ENCODE peak calls at places on chromosomes 13 and 19, in ten cellular contexts. W is heart left ventricle, Y is HCT116, G is A549, T is breast epithelium, K is uterus, N is lung, V is foreskin keratinocyte, C is brain microvascular endothelial cell, I is tibial artery. B is an unnamed sample.

GRCh38 chr19:33064778-33065550 is at the start of gene RHPN2:
- DNase-seq in W (peak), Y (peak), G (peak), T (peak), K (peak), N (peak), V (no peak), C (no peak), I (no peak), B (peak)

GRCh38 chr13:29435125-29435911 is 160.2 kb downstream of the SLC7A1 start:
- DNase-seq in W (no peak), Y (no peak), G (no peak), T (no peak), K (peak), N (no peak), V (no peak), C (peak), I (no peak), B (no peak)

GRCh38 chr19:32816555-32817099 is 52.9 kb downstream of the SLC7A9 start:
- DNase-seq in W (no peak), Y (no peak), G (no peak), T (no peak), K (no peak), N (no peak), V (no peak), C (no peak), I (no peak), B (no peak)

GRCh38 chr13:97881556-97881955 is 71.9 kb upstream of the IPO5 start:
- DNase-seq in W (no peak), Y (no peak), G (no peak), T (no peak), K (no peak), N (no peak), V (no peak), C (no peak), I (no peak), B (no peak)

GRCh38 chr13:29907670-29908069 is 57.3 kb upstream of the UBL3 start:
- DNase-seq in W (no peak), Y (no peak), G (no peak), T (no peak), K (no peak), N (no peak), V (no peak), C (no peak), I (no peak), B (no peak)

GRCh38 chr19:46471778-46472543 is 598 bp upstream of the PNMA8A start:
- DNase-seq in W (no peak), Y (no peak), G (no peak), T (no peak), K (no peak), N (no peak), V (no peak), C (no peak), I (peak), B (no peak)

GRCh38 chr13:87810391-87810801 is 139.2 kb downstream of the SLITRK5 start:
- DNase-seq in W (no peak), Y (no peak), G (peak), T (no peak), K (no peak), N (no peak), V (peak), C (no peak), I (no peak), B (no peak)

GRCh38 chr19:23560051-23560450 is 127.0 kb downstream of the ZNF675 start:
- DNase-seq in W (no peak), Y (no peak), G (no peak), T (no peak), K (no peak), N (no peak), V (no peak), C (no peak), I (no peak), B (no peak)

GRCh38 chr13:51681037-51681678 is 96.9 kb downstream of the WDFY2 start:
- DNase-seq in W (no peak), Y (no peak), G (no peak), T (no peak), K (no peak), N (no peak), V (peak), C (peak), I (no peak), B (no peak)

GRCh38 chr19:17331254-17331558 is 3.4 kb downstream of the ANO8 start:
- DNase-seq in W (no peak), Y (no peak), G (no peak), T (no peak), K (no peak), N (no peak), V (no peak), C (no peak), I (no peak), B (no peak)

GRCh38 chr13:99228737-99229691 is 28.4 kb downstream of the UBAC2 start:
- DNase-seq in W (no peak), Y (no peak), G (no peak), T (no peak), K (no peak), N (no peak), V (peak), C (peak), I (no peak), B (no peak)

GRCh38 chr13:46295531-46296464 is 84.1 kb downstream of the LRRC63 start:
- DNase-seq in W (peak), Y (no peak), G (no peak), T (no peak), K (no peak), N (peak), V (peak), C (peak), I (no peak), B (no peak)

GRCh38 chr13:46106839-46107371 is 2.1 kb upstream of the CPB2 start:
- DNase-seq in W (no peak), Y (no peak), G (no peak), T (no peak), K (no peak), N (no peak), V (no peak), C (no peak), I (no peak), B (no peak)

GRCh38 chr19:41896581-41896942 is 13.6 kb downstream of the ARHGEF1 start:
- DNase-seq in W (no peak), Y (no peak), G (no peak), T (no peak), K (no peak), N (no peak), V (no peak), C (no peak), I (no peak), B (no peak)

GRCh38 chr13:106426909-106427308 is 108.6 kb downstream of the EFNB2 start:
- DNase-seq in W (no peak), Y (no peak), G (no peak), T (no peak), K (no peak), N (no peak), V (no peak), C (no peak), I (no peak), B (no peak)

GRCh38 chr13:36362251-36362650 is 16.1 kb upstream of the SPART start:
- DNase-seq in W (no peak), Y (no peak), G (no peak), T (no peak), K (no peak), N (no peak), V (peak), C (peak), I (no peak), B (no peak)

GRCh38 chr19:56096665-56097064 is 24.4 kb downstream of the ZNF787 start:
- DNase-seq in W (no peak), Y (no peak), G (no peak), T (no peak), K (no peak), N (no peak), V (no peak), C (no peak), I (no peak), B (no peak)
- H3K27ac ChIP-seq in W (no peak), Y (no peak), G (no peak), T (no peak), K (no peak), N (no peak), V (no peak), C (no peak), I (no peak), B (no peak)

GRCh38 chr13:71672527-71672926 is 194.5 kb downstream of the DACH1 start:
- DNase-seq in W (no peak), Y (no peak), G (no peak), T (no peak), K (no peak), N (no peak), V (no peak), C (no peak), I (no peak), B (no peak)
- TF ChIP-seq CTCF in W (no peak), Y (no peak), G (no peak), T (no peak), K (no peak), N (no peak), V (peak), C (peak), I (no peak), B (no peak)

GRCh38 chr19:10514211-10515145 is 2.8 kb downstream of the S1PR5 start:
- DNase-seq in W (no peak), Y (no peak), G (no peak), T (no peak), K (no peak), N (no peak), V (no peak), C (no peak), I (no peak), B (no peak)
- H3K27ac ChIP-seq in W (no peak), Y (no peak), G (no peak), T (no peak), K (no peak), N (peak), V (no peak), C (no peak), I (no peak), B (no peak)

GRCh38 chr13:91157273-91158014 is 190.0 kb upstream of the MIR17HG start:
- DNase-seq in W (no peak), Y (no peak), G (no peak), T (no peak), K (no peak), N (no peak), V (no peak), C (no peak), I (no peak), B (no peak)

GRCh38 chr13:91158015-91158390 is 189.5 kb upstream of the MIR17HG start:
- DNase-seq in W (no peak), Y (no peak), G (no peak), T (no peak), K (no peak), N (no peak), V (no peak), C (no peak), I (no peak), B (no peak)

GRCh38 chr13:91166714-91167511 is 180.6 kb upstream of the MIR17HG start:
- DNase-seq in W (no peak), Y (no peak), G (no peak), T (no peak), K (no peak), N (no peak), V (no peak), C (no peak), I (no peak), B (no peak)

GRCh38 chr13:91165758-91166157 is 181.7 kb upstream of the MIR17HG start:
- DNase-seq in W (no peak), Y (no peak), G (no peak), T (no peak), K (no peak), N (no peak), V (no peak), C (no peak), I (no peak), B (no peak)

GRCh38 chr13:91162180-91162579 is 185.3 kb upstream of the MIR17HG start:
- DNase-seq in W (no peak), Y (no peak), G (no peak), T (no peak), K (no peak), N (no peak), V (no peak), C (no peak), I (no peak), B (no peak)
- TF ChIP-seq CTCF in W (no peak), Y (no peak), G (no peak), T (no peak), K (no peak), N (no peak), V (no peak), C (no peak), I (no peak), B (no peak)

GRCh38 chr13:31775686-31776085 is 36.4 kb downstream of the RXFP2 start:
- DNase-seq in W (peak), Y (no peak), G (no peak), T (no peak), K (peak), N (no peak), V (no peak), C (peak), I (peak), B (peak)

GRCh38 chr13:31773538-31773937 is 34.2 kb downstream of the RXFP2 start:
- DNase-seq in W (no peak), Y (no peak), G (no peak), T (no peak), K (no peak), N (no peak), V (peak), C (peak), I (no peak), B (no peak)

GRCh38 chr13:31772231-31772630 is 32.9 kb downstream of the RXFP2 start:
- DNase-seq in W (no peak), Y (no peak), G (no peak), T (no peak), K (no peak), N (no peak), V (no peak), C (no peak), I (no peak), B (no peak)

GRCh38 chr13:31774186-31774585 is 34.9 kb downstream of the RXFP2 start:
- DNase-seq in W (no peak), Y (no peak), G (no peak), T (no peak), K (no peak), N (no peak), V (no peak), C (peak), I (no peak), B (no peak)

DNA sequence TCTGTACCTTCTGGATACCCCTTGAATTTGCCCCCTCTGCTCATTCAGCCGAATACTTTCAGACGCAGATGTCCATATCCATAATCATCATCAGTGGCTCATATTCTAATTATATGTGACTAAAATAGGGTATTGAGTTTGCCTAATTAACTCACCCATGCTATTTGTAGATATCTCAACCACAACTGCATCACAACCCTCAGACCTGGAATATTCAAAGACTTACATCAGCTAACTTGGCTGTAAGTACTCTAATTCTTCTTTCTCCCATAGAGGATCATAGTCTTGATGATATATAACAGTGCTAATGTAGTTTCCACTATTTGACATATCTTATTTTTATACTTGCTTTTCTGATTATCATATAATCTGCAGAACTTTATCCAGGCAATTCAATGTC is 35.8 kb downstream of the RXFP2 start:
- DNase-seq in W (no peak), Y (no peak), G (no peak), T (no peak), K (no peak), N (no peak), V (no peak), C (no peak), I (no peak), B (no peak)
- H3K27ac ChIP-seq in W (no peak), Y (no peak), G (no peak), T (no peak), K (no peak), N (no peak), V (no peak), C (no peak), I (peak), B (no peak)

GRCh38 chr19:18590273-18591272 is 2.0 kb downstream of the REX1BD start:
- DNase-seq in W (peak), Y (peak), G (peak), T (no peak), K (no peak), N (peak), V (no peak), C (peak), I (peak), B (peak)

GRCh38 chr19:18588611-18589379 is at the start of gene REX1BD:
- DNase-seq in W (peak), Y (no peak), G (no peak), T (peak), K (peak), N (peak), V (peak), C (peak), I (peak), B (peak)

GRCh38 chr19:18587561-18587960 is 1.0 kb upstream of the REX1BD start:
- DNase-seq in W (no peak), Y (no peak), G (no peak), T (no peak), K (no peak), N (no peak), V (no peak), C (no peak), I (no peak), B (no peak)

GRCh38 chr19:18587962-18588610 is 512 bp upstream of the REX1BD start:
- DNase-seq in W (no peak), Y (no peak), G (no peak), T (no peak), K (no peak), N (no peak), V (no peak), C (no peak), I (no peak), B (no peak)

DNA sequence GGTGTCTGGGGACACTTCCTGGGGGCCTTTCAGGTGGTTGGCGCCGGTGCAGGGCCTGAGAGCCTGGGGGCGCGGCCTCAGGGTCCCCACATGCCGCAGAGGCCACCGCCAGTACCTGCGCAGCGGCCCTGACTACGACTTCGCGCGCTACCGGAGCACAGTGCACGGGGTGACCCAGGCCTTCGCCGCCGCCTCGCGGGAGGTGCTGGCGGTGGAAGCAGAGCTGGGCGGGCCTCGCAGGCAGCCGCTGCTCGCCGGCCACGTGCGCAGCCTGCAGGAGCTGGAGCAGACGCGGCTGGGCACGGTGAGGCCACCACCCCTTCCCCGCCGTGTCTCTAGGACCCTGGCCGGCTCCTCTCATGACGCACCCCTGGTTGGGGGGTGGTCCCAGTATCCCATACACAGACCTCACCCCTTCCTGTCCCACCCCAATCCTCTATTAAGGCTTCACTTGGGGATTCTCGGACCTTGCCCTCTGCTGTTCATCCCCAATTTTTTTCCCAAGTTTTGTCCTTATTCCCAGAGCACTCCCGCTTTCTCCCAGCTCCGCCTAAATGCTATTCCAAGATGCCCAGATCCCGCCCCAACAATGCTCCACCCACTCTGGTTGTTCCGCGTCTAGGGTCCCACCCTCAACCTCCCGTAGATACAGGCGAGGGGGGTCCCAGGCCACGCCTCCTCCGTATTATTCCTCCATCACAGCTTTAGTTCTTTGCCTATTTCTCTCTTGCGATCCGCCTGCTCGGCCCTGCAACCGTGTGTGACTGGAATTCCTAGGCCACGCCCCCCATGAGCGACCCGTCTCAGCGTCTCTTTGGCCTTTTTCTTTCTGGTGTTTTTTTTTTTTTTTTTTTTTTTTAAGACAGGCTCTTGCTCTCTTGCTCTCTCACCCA is 1.0 kb downstream of the REX1BD start:
- DNase-seq in W (peak), Y (peak), G (peak), T (peak), K (peak), N (peak), V (peak), C (peak), I (peak), B (peak)
- TF ChIP-seq CTCF in W (no peak), Y (no peak), G (no peak), T (no peak), K (peak), N (no peak), V (peak), C (no peak), I (peak), B (no peak)

GRCh38 chr19:19461306-19461670 is 54.1 kb downstream of the TSSK6 start:
- DNase-seq in W (no peak), Y (no peak), G (no peak), T (no peak), K (no peak), N (no peak), V (no peak), C (no peak), I (no peak), B (no peak)
- H3K27ac ChIP-seq in W (peak), Y (no peak), G (no peak), T (peak), K (peak), N (peak), V (no peak), C (no peak), I (peak), B (peak)

B was measured in psoas muscle.